ENCODE peak calls at places on chromosomes 2 and 18, in nine cellular contexts. One of them, this sample, is unnamed.

GRCh38 chr2:47488870-47489584 is 86.1 kb downstream of the MSH2 start:
- DNase-seq in cardiac fibroblast: peak; percentile 91
- DNase-seq in nucleus accumbens: no peak
- DNase-seq in amniotic stem cell: peak; percentile 1
- DNase-seq in fibroblast of lung: peak; percentile 86
- DNase-seq in NCI-H345: peak; percentile 9
- DNase-seq in EH: peak; percentile 81
- DNase-seq in GM06990: no peak
- DNase-seq in HEK293T: no peak
- DNase-seq in this sample: no peak

GRCh38 chr2:158745067-158745865 is 49.9 kb upstream of the DAPL1 start:
- DNase-seq in cardiac fibroblast: peak; percentile 82
- DNase-seq in nucleus accumbens: peak; percentile 82
- DNase-seq in amniotic stem cell: peak; percentile 24
- DNase-seq in fibroblast of lung: peak; percentile 78
- DNase-seq in NCI-H345: peak; percentile 83
- DNase-seq in EH: peak; percentile 64
- DNase-seq in GM06990: no peak
- DNase-seq in HEK293T: peak; percentile 41
- DNase-seq in this sample: no peak

GRCh38 chr2:24871852-24872323 is 48.1 kb downstream of the ADCY3 start:
- DNase-seq in cardiac fibroblast: no peak
- DNase-seq in nucleus accumbens: no peak
- DNase-seq in amniotic stem cell: no peak
- DNase-seq in fibroblast of lung: peak; percentile 56
- DNase-seq in NCI-H345: no peak
- DNase-seq in EH: peak; percentile 36
- DNase-seq in GM06990: no peak
- DNase-seq in HEK293T: no peak
- DNase-seq in this sample: no peak

GRCh38 chr2:225008935-225009334 is 33.3 kb downstream of the DOCK10 start:
- DNase-seq in cardiac fibroblast: no peak
- DNase-seq in nucleus accumbens: no peak
- DNase-seq in amniotic stem cell: no peak
- DNase-seq in fibroblast of lung: peak; percentile 26
- DNase-seq in NCI-H345: no peak
- DNase-seq in EH: no peak
- DNase-seq in GM06990: no peak
- DNase-seq in HEK293T: peak; percentile 30
- DNase-seq in this sample: no peak

GRCh38 chr2:240435457-240435954 is at the start of gene GPC1:
- DNase-seq in cardiac fibroblast: peak; percentile 73
- DNase-seq in nucleus accumbens: peak; percentile 76
- DNase-seq in amniotic stem cell: peak; percentile 71
- DNase-seq in fibroblast of lung: peak; percentile 79
- DNase-seq in NCI-H345: peak; percentile 83
- DNase-seq in EH: peak; percentile 86
- DNase-seq in GM06990: peak; percentile 64
- DNase-seq in HEK293T: peak; percentile 75
- DNase-seq in this sample: no peak

GRCh38 chr2:135984199-135985017 is 1.0 kb downstream of the DARS1 start:
- DNase-seq in cardiac fibroblast: no peak
- DNase-seq in nucleus accumbens: no peak
- DNase-seq in amniotic stem cell: no peak
- DNase-seq in fibroblast of lung: no peak
- DNase-seq in NCI-H345: no peak
- DNase-seq in EH: no peak
- DNase-seq in GM06990: no peak
- DNase-seq in HEK293T: no peak
- DNase-seq in this sample: no peak

GRCh38 chr2:207185372-207185771 is 19.6 kb upstream of the KLF7 start:
- DNase-seq in cardiac fibroblast: no peak
- DNase-seq in nucleus accumbens: no peak
- DNase-seq in amniotic stem cell: no peak
- DNase-seq in fibroblast of lung: no peak
- DNase-seq in NCI-H345: no peak
- DNase-seq in EH: no peak
- DNase-seq in GM06990: no peak
- DNase-seq in HEK293T: no peak
- DNase-seq in this sample: no peak

GRCh38 chr18:56353676-56354260 is 284.6 kb downstream of the TXNL1 start:
- DNase-seq in cardiac fibroblast: no peak
- DNase-seq in nucleus accumbens: no peak
- DNase-seq in amniotic stem cell: no peak
- DNase-seq in fibroblast of lung: no peak
- DNase-seq in NCI-H345: no peak
- DNase-seq in EH: no peak
- DNase-seq in GM06990: no peak
- DNase-seq in HEK293T: no peak
- DNase-seq in this sample: no peak

GRCh38 chr18:42275949-42276730 is 321.1 kb downstream of the PIK3C3 start:
- DNase-seq in cardiac fibroblast: no peak
- DNase-seq in nucleus accumbens: no peak
- DNase-seq in amniotic stem cell: no peak
- DNase-seq in fibroblast of lung: no peak
- DNase-seq in NCI-H345: no peak
- DNase-seq in EH: no peak
- DNase-seq in GM06990: no peak
- DNase-seq in HEK293T: no peak
- DNase-seq in this sample: no peak

GRCh38 chr2:179171371-179171770 is 93.3 kb downstream of the SESTD1 start:
- DNase-seq in cardiac fibroblast: no peak
- DNase-seq in nucleus accumbens: no peak
- DNase-seq in amniotic stem cell: no peak
- DNase-seq in fibroblast of lung: no peak
- DNase-seq in NCI-H345: no peak
- DNase-seq in EH: no peak
- DNase-seq in GM06990: no peak
- DNase-seq in HEK293T: no peak
- DNase-seq in this sample: no peak

GRCh38 chr18:10518595-10519273 is 7.1 kb upstream of the NAPG start:
- DNase-seq in cardiac fibroblast: peak; percentile 42
- DNase-seq in nucleus accumbens: peak; percentile 77
- DNase-seq in amniotic stem cell: no peak
- DNase-seq in fibroblast of lung: peak; percentile 61
- DNase-seq in NCI-H345: no peak
- DNase-seq in EH: peak; percentile 67
- DNase-seq in GM06990: no peak
- DNase-seq in HEK293T: peak; percentile 10
- DNase-seq in this sample: no peak

GRCh38 chr2:234446404-234447076 is 50.3 kb downstream of the ARL4C start:
- DNase-seq in cardiac fibroblast: no peak
- DNase-seq in nucleus accumbens: no peak
- DNase-seq in amniotic stem cell: no peak
- DNase-seq in fibroblast of lung: no peak
- DNase-seq in NCI-H345: no peak
- DNase-seq in EH: no peak
- DNase-seq in GM06990: peak; percentile 78
- DNase-seq in HEK293T: no peak
- DNase-seq in this sample: peak; percentile 62

GRCh38 chr2:164903214-164903613 is 52.1 kb downstream of the SLC38A11 start:
- DNase-seq in cardiac fibroblast: peak; percentile 59
- DNase-seq in nucleus accumbens: no peak
- DNase-seq in amniotic stem cell: no peak
- DNase-seq in fibroblast of lung: peak; percentile 77
- DNase-seq in NCI-H345: no peak
- DNase-seq in EH: peak; percentile 93
- DNase-seq in GM06990: no peak
- DNase-seq in HEK293T: no peak
- DNase-seq in this sample: no peak

GRCh38 chr2:20235655-20236302 is 10.8 kb upstream of the SDC1 start:
- DNase-seq in cardiac fibroblast: no peak
- DNase-seq in nucleus accumbens: no peak
- DNase-seq in amniotic stem cell: no peak
- DNase-seq in fibroblast of lung: no peak
- DNase-seq in NCI-H345: no peak
- DNase-seq in EH: no peak
- DNase-seq in GM06990: no peak
- DNase-seq in HEK293T: no peak
- DNase-seq in this sample: no peak

GRCh38 chr2:13884271-13884976 is 748.1 kb upstream of the LRATD1 start:
- DNase-seq in cardiac fibroblast: peak; percentile 15
- DNase-seq in nucleus accumbens: no peak
- DNase-seq in amniotic stem cell: peak; percentile 13
- DNase-seq in fibroblast of lung: peak; percentile 2
- DNase-seq in NCI-H345: no peak
- DNase-seq in EH: no peak
- DNase-seq in GM06990: no peak
- DNase-seq in HEK293T: no peak
- DNase-seq in this sample: no peak

GRCh38 chr2:137316075-137316474 is 550.7 kb downstream of the THSD7B start:
- DNase-seq in cardiac fibroblast: no peak
- DNase-seq in nucleus accumbens: no peak
- DNase-seq in amniotic stem cell: no peak
- DNase-seq in fibroblast of lung: no peak
- DNase-seq in NCI-H345: no peak
- DNase-seq in EH: peak; percentile 17
- DNase-seq in GM06990: no peak
- DNase-seq in HEK293T: no peak
- DNase-seq in this sample: no peak

GRCh38 chr2:38740851-38741541 is 10.2 kb downstream of the SRSF7 start:
- DNase-seq in cardiac fibroblast: peak; percentile 72
- DNase-seq in nucleus accumbens: no peak
- DNase-seq in amniotic stem cell: no peak
- DNase-seq in fibroblast of lung: peak; percentile 61
- DNase-seq in NCI-H345: peak; percentile 20
- DNase-seq in EH: peak; percentile 54
- DNase-seq in GM06990: no peak
- DNase-seq in HEK293T: peak; percentile 26
- DNase-seq in this sample: no peak

GRCh38 chr2:60627412-60627811 is 74.0 kb upstream of the BCL11A start:
- DNase-seq in cardiac fibroblast: no peak
- DNase-seq in nucleus accumbens: no peak
- DNase-seq in amniotic stem cell: no peak
- DNase-seq in fibroblast of lung: no peak
- DNase-seq in NCI-H345: no peak
- DNase-seq in EH: no peak
- DNase-seq in GM06990: no peak
- DNase-seq in HEK293T: no peak
- DNase-seq in this sample: no peak

GRCh38 chr18:37483221-37483971 is 82.2 kb downstream of the CELF4 start:
- DNase-seq in cardiac fibroblast: peak; percentile 9
- DNase-seq in nucleus accumbens: no peak
- DNase-seq in amniotic stem cell: no peak
- DNase-seq in fibroblast of lung: peak; percentile 35
- DNase-seq in NCI-H345: no peak
- DNase-seq in EH: peak; percentile 36
- DNase-seq in GM06990: no peak
- DNase-seq in HEK293T: peak; percentile 63
- DNase-seq in this sample: no peak

GRCh38 chr2:56040189-56040588 is 116.6 kb upstream of the EFEMP1 start:
- DNase-seq in cardiac fibroblast: no peak
- DNase-seq in nucleus accumbens: no peak
- DNase-seq in amniotic stem cell: no peak
- DNase-seq in fibroblast of lung: no peak
- DNase-seq in NCI-H345: no peak
- DNase-seq in EH: no peak
- DNase-seq in GM06990: no peak
- DNase-seq in HEK293T: no peak
- DNase-seq in this sample: no peak

GRCh38 chr2:238378230-238379095 is 48.3 kb upstream of the ASB1 start:
- DNase-seq in cardiac fibroblast: no peak
- DNase-seq in nucleus accumbens: no peak
- DNase-seq in amniotic stem cell: no peak
- DNase-seq in fibroblast of lung: no peak
- DNase-seq in NCI-H345: no peak
- DNase-seq in EH: no peak
- DNase-seq in GM06990: no peak
- DNase-seq in HEK293T: no peak
- DNase-seq in this sample: no peak

GRCh38 chr2:84302513-84303412 is 156.3 kb downstream of the SUCLG1 start:
- DNase-seq in cardiac fibroblast: peak; percentile 60
- DNase-seq in nucleus accumbens: peak; percentile 41
- DNase-seq in amniotic stem cell: peak; percentile 0
- DNase-seq in fibroblast of lung: peak; percentile 45
- DNase-seq in NCI-H345: peak; percentile 62
- DNase-seq in EH: peak; percentile 49
- DNase-seq in GM06990: no peak
- DNase-seq in HEK293T: peak; percentile 62
- DNase-seq in this sample: no peak

GRCh38 chr2:4938246-4938645 is 753.9 kb upstream of the SOX11 start:
- DNase-seq in cardiac fibroblast: no peak
- DNase-seq in nucleus accumbens: no peak
- DNase-seq in amniotic stem cell: no peak
- DNase-seq in fibroblast of lung: no peak
- DNase-seq in NCI-H345: no peak
- DNase-seq in EH: no peak
- DNase-seq in GM06990: no peak
- DNase-seq in HEK293T: no peak
- DNase-seq in this sample: no peak

GRCh38 chr2:96267159-96267971 is 1.3 kb downstream of the CIAO1 start:
- DNase-seq in cardiac fibroblast: peak; percentile 36
- DNase-seq in nucleus accumbens: no peak
- DNase-seq in amniotic stem cell: no peak
- DNase-seq in fibroblast of lung: peak; percentile 30
- DNase-seq in NCI-H345: peak; percentile 34
- DNase-seq in EH: peak; percentile 54
- DNase-seq in GM06990: no peak
- DNase-seq in HEK293T: peak; percentile 62
- DNase-seq in this sample: no peak

GRCh38 chr2:57049273-57049672 is 865.5 kb downstream of the CCDC85A start:
- DNase-seq in cardiac fibroblast: no peak
- DNase-seq in nucleus accumbens: no peak
- DNase-seq in amniotic stem cell: no peak
- DNase-seq in fibroblast of lung: no peak
- DNase-seq in NCI-H345: no peak
- DNase-seq in EH: no peak
- DNase-seq in GM06990: no peak
- DNase-seq in HEK293T: no peak
- DNase-seq in this sample: no peak

GRCh38 chr18:39841133-39842041 is 2113.6 kb upstream of the PIK3C3 start:
- DNase-seq in cardiac fibroblast: peak; percentile 70
- DNase-seq in nucleus accumbens: peak; percentile 54
- DNase-seq in amniotic stem cell: no peak
- DNase-seq in fibroblast of lung: peak; percentile 86
- DNase-seq in NCI-H345: peak; percentile 87
- DNase-seq in EH: peak; percentile 69
- DNase-seq in GM06990: no peak
- DNase-seq in HEK293T: peak; percentile 83
- DNase-seq in this sample: no peak

GRCh38 chr2:238945433-238946150 is 97.7 kb downstream of the TWIST2 start:
- DNase-seq in cardiac fibroblast: peak; percentile 77
- DNase-seq in nucleus accumbens: peak; percentile 26
- DNase-seq in amniotic stem cell: no peak
- DNase-seq in fibroblast of lung: peak; percentile 59
- DNase-seq in NCI-H345: no peak
- DNase-seq in EH: peak; percentile 76
- DNase-seq in GM06990: no peak
- DNase-seq in HEK293T: peak; percentile 26
- DNase-seq in this sample: no peak

GRCh38 chr2:217429981-217430500 is 570.2 kb upstream of the TNP1 start:
- DNase-seq in cardiac fibroblast: no peak
- DNase-seq in nucleus accumbens: no peak
- DNase-seq in amniotic stem cell: no peak
- DNase-seq in fibroblast of lung: peak; percentile 74
- DNase-seq in NCI-H345: no peak
- DNase-seq in EH: peak; percentile 19
- DNase-seq in GM06990: no peak
- DNase-seq in HEK293T: no peak
- DNase-seq in this sample: no peak

This sample was measured in central memory CD8-positive, alpha-beta T cell.